ENCODE peak calls at places on chromosomes 4 and X, in seven cellular contexts. U is pancreas, M is breast epithelium, D is astrocyte, S is tibial artery, W is PC-9, R is fibroblast of lung. G is an unnamed sample.

GRCh38 chrX:49273181-49273727 is 3.7 kb downstream of the PPP1R3F start:
- DNase-seq in W (no peak), U (no peak), S (no peak), R (no peak), D (no peak), M (no peak), G (no peak)

GRCh38 chrX:41688835-41689234 is at the start of gene GPR34:
- DNase-seq in W (no peak), M (no peak), R (no peak), D (no peak), S (peak; percentile 24), U (no peak), G (no peak)

GRCh38 chrX:133171962-133172708 is 46.0 kb downstream of the TFDP3 start:
- DNase-seq in S (no peak), U (peak; percentile 28), M (no peak), W (peak; percentile 51), D (no peak), R (peak; percentile 22), G (peak; percentile 43)

GRCh38 chr4:126267689-126268088 is 952.9 kb downstream of the FAT4 start:
- DNase-seq in W (no peak), D (peak; percentile 54), S (no peak), M (no peak), U (no peak), R (peak; percentile 60), G (peak; percentile 90)

GRCh38 chrX:53211391-53211978 is 13.5 kb downstream of the KDM5C start:
- DNase-seq in W (no peak), R (no peak), S (no peak), D (peak; percentile 50), M (no peak), U (no peak), G (no peak)

GRCh38 chr4:116180056-116180690 is 905.2 kb downstream of the TRAM1L1 start:
- DNase-seq in U (no peak), S (no peak), R (peak; percentile 0), D (no peak), M (no peak), W (no peak), G (peak; percentile 15)

GRCh38 chrX:74242050-74242449 is 61.9 kb upstream of the ZCCHC13 start:
- DNase-seq in U (no peak), D (peak; percentile 63), M (no peak), W (no peak), R (peak; percentile 39), S (no peak), G (peak; percentile 81)

GRCh38 chr4:137909910-137910309 is 332.2 kb downstream of the SLC7A11 start:
- DNase-seq in M (peak; percentile 56), U (peak; percentile 26), D (no peak), W (no peak), S (no peak), R (no peak), G (peak; percentile 6)

GRCh38 chr4:139685180-139685579 is 19.6 kb downstream of the MGST2 start:
- DNase-seq in U (no peak), M (no peak), D (no peak), S (no peak), R (no peak), W (no peak), G (no peak)

GRCh38 chrX:55521687-55522086 is 32.0 kb upstream of the USP51 start:
- DNase-seq in R (no peak), D (no peak), M (no peak), S (no peak), W (no peak), U (no peak), G (no peak)

GRCh38 chr4:75892508-75892907 is 9.7 kb downstream of the PPEF2 start:
- DNase-seq in R (no peak), W (no peak), D (no peak), U (no peak), M (no peak), S (no peak), G (no peak)

GRCh38 chr4:75898533-75898932 is 3.7 kb downstream of the PPEF2 start:
- DNase-seq in R (no peak), S (no peak), W (no peak), M (no peak), D (no peak), U (no peak), G (no peak)

GRCh38 chr4:75891611-75892010 is 10.6 kb downstream of the PPEF2 start:
- DNase-seq in S (no peak), W (no peak), D (no peak), R (no peak), U (no peak), M (no peak), G (no peak)

GRCh38 chr4:75895744-75896314 is 6.4 kb downstream of the PPEF2 start:
- DNase-seq in S (no peak), U (peak; percentile 20), R (peak; percentile 34), D (no peak), M (no peak), W (no peak), G (peak; percentile 47)
- TF ChIP-seq CTCF in S (peak; percentile 31), U (peak; percentile 65), R (peak; percentile 65), D (peak; percentile 51), M (no peak), W (peak; percentile 84), G (peak; percentile 75)

GRCh38 chrX:85244411-85245210 is 820 bp downstream of the ZNF711 start:
- DNase-seq in W (no peak), S (no peak), D (peak; percentile 18), M (no peak), U (no peak), R (peak; percentile 23), G (peak; percentile 39)

GRCh38 chrX:85243761-85244410 is at the start of the genes SATL1 and ZNF711:
- DNase-seq in U (peak; percentile 57), M (peak; percentile 42), W (no peak), D (peak; percentile 65), R (peak; percentile 61), S (peak; percentile 20), G (peak; percentile 53)

GRCh38 chrX:85243155-85243554 is 424 bp downstream of the SATL1 start:
- DNase-seq in S (no peak), D (no peak), U (no peak), M (no peak), R (peak; percentile 0), W (no peak), G (peak; percentile 9)
- H3K4me3 ChIP-seq in S (peak overlapping the region; percentile 60), D (peak overlapping the region; percentile 87), U (no peak overlapping the region), M (peak overlapping the region; percentile 65), R (peak overlapping the region; percentile 37), W (no peak overlapping the region), G (peak overlapping the region; percentile 70)

DNA sequence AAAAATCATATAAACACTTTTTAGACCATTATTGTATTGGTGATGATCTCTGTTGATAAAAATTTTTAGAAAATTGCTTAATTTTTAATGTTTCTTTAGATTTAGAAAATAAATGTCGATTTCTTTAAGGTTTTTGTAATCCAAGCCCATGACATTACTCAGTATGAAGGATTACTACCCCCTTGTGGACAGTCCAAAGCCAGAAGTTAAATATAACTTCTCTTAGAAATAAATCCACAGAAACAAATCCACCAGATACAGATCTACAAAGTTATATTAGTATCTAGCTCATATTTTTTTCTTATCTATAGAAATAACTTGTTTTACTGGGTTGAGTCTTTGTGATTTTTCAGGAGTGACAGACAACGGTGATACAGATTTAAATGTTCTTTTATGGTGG is 18.9 kb downstream of the TIFA start:
- DNase-seq in R (peak; percentile 62), M (no peak), S (no peak), U (no peak), D (peak; percentile 9), W (no peak), G (peak; percentile 71)
- TF ChIP-seq CTCF in R (peak; percentile 58), M (no peak), S (peak; percentile 40), U (no peak), D (peak; percentile 38), W (peak; percentile 70), G (peak; percentile 64)

GRCh38 chr4:41137879-41138278 is 76.5 kb downstream of the APBB2 start:
- DNase-seq in M (no peak), U (no peak), W (no peak), S (no peak), R (no peak), D (no peak), G (no peak)
- H3K4me3 ChIP-seq in M (no peak overlapping the region), U (no peak overlapping the region), W (no peak overlapping the region), S (no peak overlapping the region), R (no peak overlapping the region), D (no peak overlapping the region), G (no peak overlapping the region)

DNA sequence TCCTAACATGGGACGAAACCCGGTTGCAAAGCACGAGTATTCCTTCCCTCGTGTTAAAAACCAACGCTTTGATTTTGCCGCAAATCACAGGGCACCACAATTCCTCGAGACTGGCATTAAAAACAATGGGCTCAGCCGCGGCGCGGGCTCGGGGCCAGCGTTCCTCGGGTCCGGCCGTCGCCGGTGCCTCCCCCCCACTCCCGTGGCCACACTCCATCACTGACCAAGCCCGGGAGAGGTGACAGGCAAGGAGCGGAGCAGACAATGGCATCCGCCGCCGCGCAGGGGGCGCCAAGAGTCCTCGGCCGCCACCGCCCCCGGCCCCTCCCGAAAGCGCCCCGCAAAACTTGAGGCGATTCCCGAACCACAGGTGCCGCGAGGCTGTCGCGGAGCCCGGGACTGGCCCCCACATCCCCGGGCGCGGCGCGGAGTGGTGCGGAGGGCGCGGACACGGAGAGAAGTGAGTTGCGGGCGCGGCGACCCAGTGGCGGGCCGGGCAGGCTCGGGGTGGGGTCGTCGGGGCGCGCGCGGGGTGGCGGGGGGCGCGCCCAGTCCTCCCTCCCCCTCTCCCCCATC is 445 bp downstream of the AP1S2 start:
- DNase-seq in D (no peak), S (peak; percentile 39), U (peak; percentile 46), R (peak; percentile 2), W (peak; percentile 36), M (peak; percentile 46), G (no peak)
- TF ChIP-seq CTCF in D (no peak), S (no peak), U (no peak), R (no peak), W (no peak), M (no peak), G (no peak)

DNA sequence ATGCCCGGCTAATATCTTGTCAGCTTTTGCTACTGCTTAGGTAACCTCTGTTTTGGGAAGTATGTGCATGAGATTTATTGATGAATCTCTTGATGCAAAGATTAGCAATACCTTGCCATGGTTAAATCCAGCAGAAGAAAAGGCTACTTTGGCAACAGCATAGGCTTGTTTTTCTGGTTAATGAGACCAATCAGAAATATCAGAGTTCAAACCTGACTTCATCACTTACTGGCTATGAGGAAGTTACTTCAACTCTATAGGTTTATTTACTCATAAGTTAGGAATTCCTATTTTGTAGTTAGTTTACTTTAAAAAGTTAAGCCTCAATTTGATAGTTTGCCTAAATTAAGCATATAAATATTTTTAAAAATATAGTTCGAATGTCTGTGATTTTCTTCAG is 93.1 kb downstream of the PDLIM5 start:
- DNase-seq in M (no peak), D (no peak), R (no peak), U (no peak), S (no peak), W (peak; percentile 91), G (no peak)
- H3K4me3 ChIP-seq in M (no peak overlapping the region), D (no peak overlapping the region), R (no peak overlapping the region), U (no peak overlapping the region), S (no peak overlapping the region), W (peak overlapping the region; percentile 18), G (no peak overlapping the region)